ENCODE peak calls at places on chromosomes 1 and 21, in eight cellular contexts. S is SJSA1; M is lung; A is HFF-Myc; B is astrocyte of the spinal cord; L is stimulated activated CD4-positive, alpha-beta T cell treated with anti-CD3 and anti-CD28 coated beads, Interleukin-15, amount 100 ng/mL, for 48 hours; I is T-helper 9 cell; J is CD4-positive, alpha-beta T cell. K is an unnamed sample.
A peak's percentile ranks its signal among the peaks of the same experiment; 100 is the strongest.

GRCh38 chr1:71706030-71706671 is 576.2 kb downstream of the NEGR1 start:
- DNase-seq in A (peak; percentile 52), B (no peak), I (no peak), L (no peak), M (no peak), J (no peak), S (no peak), K (no peak)

GRCh38 chr1:39105061-39105840 is 79.1 kb downstream of the NDUFS5 start:
- DNase-seq in L (peak; percentile 46), J (peak; percentile 45), M (peak; percentile 77), A (no peak), I (peak; percentile 53), B (peak; percentile 68), S (peak; percentile 74), K (no peak)

GRCh38 chr1:224678168-224678567 is 62.1 kb downstream of the CNIH3 start:
- DNase-seq in L (no peak), J (no peak), B (no peak), M (no peak), S (no peak), I (no peak), A (no peak), K (no peak)

GRCh38 chr1:147083919-147084272 is 88.4 kb downstream of the PRKAB2 start:
- DNase-seq in A (no peak), M (no peak), I (no peak), J (no peak), L (no peak), B (no peak), S (no peak), K (no peak)

GRCh38 chr1:92961896-92962752 is 862 bp upstream of the DIPK1A start:
- DNase-seq in B (peak; percentile 77), A (no peak), I (peak; percentile 48), S (peak; percentile 50), L (peak; percentile 58), M (peak; percentile 41), J (peak; percentile 56), K (no peak)

GRCh38 chr21:28712396-28712795 is 280.3 kb downstream of the LTN1 start:
- DNase-seq in L (no peak), S (no peak), J (no peak), M (no peak), A (no peak), B (no peak), I (no peak), K (no peak)

GRCh38 chr1:225617956-225618355 is 35.0 kb downstream of the ENAH start:
- DNase-seq in M (no peak), S (no peak), I (no peak), A (no peak), J (no peak), L (no peak), B (no peak), K (no peak)

GRCh38 chr1:36203554-36204346 is 20.5 kb upstream of the THRAP3 start:
- DNase-seq in I (no peak), S (no peak), B (peak; percentile 26), M (peak; percentile 67), J (no peak), A (no peak), L (no peak), K (peak; percentile 25)

GRCh38 chr1:94463765-94464330 is 45.7 kb downstream of the ABCD3 start:
- DNase-seq in I (no peak), S (no peak), A (peak; percentile 29), M (no peak), L (no peak), B (peak; percentile 55), J (no peak), K (peak; percentile 53)

GRCh38 chr21:38751379-38752050 is 54.2 kb upstream of the ETS2 start:
- DNase-seq in B (peak; percentile 76), M (peak; percentile 46), J (no peak), A (no peak), I (no peak), L (no peak), S (peak; percentile 80), K (peak; percentile 83)

GRCh38 chr1:154423303-154423987 is 18.3 kb downstream of the IL6R start:
- DNase-seq in S (no peak), M (no peak), B (peak; percentile 56), J (no peak), L (no peak), I (no peak), A (no peak), K (no peak)

GRCh38 chr1:158674302-158674701 is 12.2 kb downstream of the SPTA1 start:
- DNase-seq in A (no peak), J (no peak), B (no peak), L (no peak), S (no peak), I (no peak), M (no peak), K (no peak)

GRCh38 chr1:228093050-228093906 is 9.8 kb downstream of the C1orf35 start:
- DNase-seq in A (no peak), M (no peak), B (no peak), I (no peak), S (peak; percentile 39), L (no peak), J (no peak), K (no peak)

GRCh38 chr1:81802601-81803422 is 2.1 kb downstream of the ADGRL2 start:
- DNase-seq in S (peak; percentile 43), A (no peak), M (peak; percentile 48), B (peak; percentile 53), I (no peak), J (no peak), L (no peak), K (peak; percentile 43)

GRCh38 chr1:37038079-37038702 is 3.9 kb upstream of the GRIK3 start:
- DNase-seq in I (no peak), B (no peak), J (no peak), L (no peak), M (no peak), A (no peak), S (no peak), K (no peak)

GRCh38 chr1:79264285-79264684 is 257.8 kb upstream of the ADGRL4 start:
- DNase-seq in J (no peak), M (no peak), I (no peak), B (no peak), A (no peak), S (no peak), L (no peak), K (no peak)

GRCh38 chr1:36653850-36654249 is 171.1 kb upstream of the CSF3R start:
- DNase-seq in B (no peak), A (no peak), J (no peak), L (no peak), M (peak; percentile 37), I (no peak), S (no peak), K (no peak)

GRCh38 chr21:29130234-29130993 is at the start of gene MAP3K7CL:
- DNase-seq in J (no peak), L (no peak), I (no peak), B (peak; percentile 100), A (peak; percentile 77), S (peak; percentile 94), M (peak; percentile 46), K (peak; percentile 100)

GRCh38 chr1:173295391-173295790 is 88.3 kb upstream of the TNFSF4 start:
- DNase-seq in M (no peak), S (no peak), L (no peak), I (no peak), B (no peak), A (no peak), J (no peak), K (no peak)

GRCh38 chr1:229699613-229700242 is 73.7 kb downstream of the URB2 start:
- DNase-seq in B (peak; percentile 35), S (no peak), L (no peak), A (no peak), I (no peak), M (no peak), J (no peak), K (no peak)

K was measured in brain microvascular endothelial cell.